ENCODE peak calls at places on chromosome 4, in seven cellular contexts. X, I, S, R, G, O and B are unnamed samples.

GRCh38 chr4:950136-951020 is 18.1 kb downstream of the TMEM175 start:
- DNase-seq in X (peak; percentile 16), I (no peak), S (no peak), R (peak; percentile 9), G (no peak), O (no peak), B (no peak)

GRCh38 chr4:118772149-118773081 is 63.5 kb downstream of the SEC24D start:
- DNase-seq in X (no peak), I (no peak), S (no peak), R (no peak), G (peak; percentile 58), O (no peak), B (no peak)

GRCh38 chr4:212438-213174 is 88.3 kb downstream of the ZNF718 start:
- DNase-seq in X (peak; percentile 88), I (peak; percentile 38), S (peak; percentile 80), R (peak; percentile 21), G (no peak), O (no peak), B (peak; percentile 82)

GRCh38 chr4:185504098-185505047 is 30.9 kb downstream of the PDLIM3 start:
- DNase-seq in X (peak; percentile 90), I (peak; percentile 63), S (no peak), R (peak; percentile 97), G (peak; percentile 52), O (no peak), B (no peak)

GRCh38 chr4:3322059-3322550 is 29.3 kb downstream of the RGS12 start:
- DNase-seq in X (no peak), I (peak; percentile 16), S (no peak), R (no peak), G (no peak), O (no peak), B (no peak)

GRCh38 chr4:122635205-122635604 is 14.3 kb upstream of the IL21 start:
- DNase-seq in X (no peak), I (no peak), S (no peak), R (no peak), G (no peak), O (no peak), B (no peak)

GRCh38 chr4:152828122-152828521 is 48.4 kb downstream of the ARFIP1 start:
- DNase-seq in X (no peak), I (no peak), S (no peak), R (no peak), G (peak; percentile 9), O (no peak), B (no peak)

GRCh38 chr4:153249199-153250154 is 45.2 kb downstream of the TRIM2 start:
- DNase-seq in X (peak; percentile 85), I (peak; percentile 83), S (no peak), R (peak; percentile 18), G (peak; percentile 73), O (peak; percentile 89), B (peak; percentile 65)

GRCh38 chr4:38145741-38146140 is 185.5 kb downstream of the PTTG2 start:
- DNase-seq in X (no peak), I (no peak), S (no peak), R (no peak), G (peak; percentile 28), O (no peak), B (no peak)

GRCh38 chr4:7719354-7720174 is 220.1 kb downstream of the AFAP1 start:
- DNase-seq in X (peak; percentile 64), I (peak; percentile 49), S (no peak), R (no peak), G (peak; percentile 54), O (peak; percentile 54), B (no peak)

GRCh38 chr4:2715426-2715825 is 40.7 kb downstream of the TNIP2 start:
- DNase-seq in X (no peak), I (no peak), S (no peak), R (no peak), G (no peak), O (no peak), B (no peak)

GRCh38 chr4:108796173-108796572 is 33.3 kb upstream of the ETNPPL start:
- DNase-seq in X (no peak), I (no peak), S (no peak), R (no peak), G (no peak), O (no peak), B (no peak)

GRCh38 chr4:2102045-2102883 is 43.1 kb downstream of the NAT8L start:
- DNase-seq in X (no peak), I (no peak), S (no peak), R (no peak), G (no peak), O (no peak), B (no peak)

GRCh38 chr4:123423819-123424218 is 27.2 kb downstream of the SPRY1 start:
- DNase-seq in X (no peak), I (no peak), S (no peak), R (no peak), G (no peak), O (no peak), B (no peak)

GRCh38 chr4:51894246-51894645 is 51.3 kb downstream of the DCUN1D4 start:
- DNase-seq in X (no peak), I (no peak), S (no peak), R (no peak), G (peak; percentile 90), O (no peak), B (no peak)

GRCh38 chr4:113339430-113339813 is 290.0 kb downstream of the ANK2 start:
- DNase-seq in X (no peak), I (no peak), S (no peak), R (no peak), G (no peak), O (no peak), B (no peak)

GRCh38 chr4:107837298-107837697 is 12.6 kb downstream of the SGMS2 start:
- DNase-seq in X (no peak), I (peak; percentile 56), S (no peak), R (peak; percentile 28), G (no peak), O (no peak), B (no peak)

GRCh38 chr4:40227284-40227683 is 30.5 kb downstream of the RHOH start:
- DNase-seq in X (no peak), I (no peak), S (no peak), R (no peak), G (no peak), O (no peak), B (no peak)

GRCh38 chr4:108834787-108835384 is 72.0 kb upstream of the ETNPPL start:
- DNase-seq in X (no peak), I (no peak), S (no peak), R (no peak), G (peak; percentile 55), O (no peak), B (peak; percentile 54)

GRCh38 chr4:107866726-107867125 is 42.0 kb downstream of the SGMS2 start:
- DNase-seq in X (no peak), I (no peak), S (no peak), R (no peak), G (no peak), O (no peak), B (no peak)

GRCh38 chr4:183354213-183354612 is 32.0 kb upstream of the CLDN24 start:
- DNase-seq in X (no peak), I (no peak), S (no peak), R (no peak), G (peak; percentile 37), O (no peak), B (peak; percentile 75)

GRCh38 chr4:81786063-81786763 is 314.5 kb upstream of the RASGEF1B start:
- DNase-seq in X (peak; percentile 26), I (no peak), S (no peak), R (no peak), G (no peak), O (no peak), B (no peak)

GRCh38 chr4:151600432-151600831 is 160.4 kb downstream of the GATB start:
- DNase-seq in X (no peak), I (no peak), S (no peak), R (no peak), G (no peak), O (no peak), B (peak; percentile 62)

GRCh38 chr4:151584101-151584500 is 175.1 kb downstream of the FHIP1A start:
- DNase-seq in X (no peak), I (no peak), S (no peak), R (no peak), G (no peak), O (no peak), B (peak; percentile 95)

GRCh38 chr4:73817341-73817740 is 19.1 kb upstream of the CXCL6 start:
- DNase-seq in X (no peak), I (no peak), S (no peak), R (no peak), G (peak; percentile 37), O (no peak), B (peak; percentile 69)

DNA sequence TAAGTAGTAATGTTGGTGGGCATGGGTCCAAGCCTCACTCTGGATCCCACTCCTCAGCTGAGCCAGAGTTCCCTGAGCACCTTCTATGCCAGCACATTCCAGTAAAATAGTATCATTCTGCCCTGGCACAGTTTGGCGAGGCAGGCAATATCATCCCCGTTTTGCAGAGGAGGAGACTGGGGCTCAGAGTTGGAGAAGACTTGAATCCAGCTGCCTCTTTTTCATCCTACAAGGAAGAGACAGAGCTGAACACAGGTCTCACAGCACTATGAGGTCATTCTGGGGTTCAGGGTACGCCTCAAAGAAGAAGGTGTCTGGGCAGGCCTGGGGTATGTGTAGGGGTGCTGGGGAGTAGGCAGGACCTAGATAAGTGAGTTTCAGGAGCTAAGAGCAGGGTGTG is 103.9 kb upstream of the STX18 start:
- DNase-seq in X (no peak), I (no peak), S (no peak), R (no peak), G (no peak), O (no peak), B (no peak)
- H3K4me1 ChIP-seq in X (no peaks in the 10 kb centered on the region), I (no peaks in the 10 kb centered on the region), S (peaks cover 12% of the 10 kb centered on the region), R (no peaks in the 10 kb centered on the region), G (no peaks in the 10 kb centered on the region), O (no peaks in the 10 kb centered on the region), B (peaks cover 11% of the 10 kb centered on the region)

GRCh38 chr4:187383181-187383580 is 612.4 kb upstream of the ZFP42 start:
- DNase-seq in X (no peak), I (no peak), S (no peak), R (no peak), G (peak; percentile 55), O (no peak), B (no peak)

GRCh38 chr4:187378441-187378840 is 617.1 kb upstream of the ZFP42 start:
- DNase-seq in X (no peak), I (no peak), S (no peak), R (no peak), G (no peak), O (no peak), B (no peak)

DNA sequence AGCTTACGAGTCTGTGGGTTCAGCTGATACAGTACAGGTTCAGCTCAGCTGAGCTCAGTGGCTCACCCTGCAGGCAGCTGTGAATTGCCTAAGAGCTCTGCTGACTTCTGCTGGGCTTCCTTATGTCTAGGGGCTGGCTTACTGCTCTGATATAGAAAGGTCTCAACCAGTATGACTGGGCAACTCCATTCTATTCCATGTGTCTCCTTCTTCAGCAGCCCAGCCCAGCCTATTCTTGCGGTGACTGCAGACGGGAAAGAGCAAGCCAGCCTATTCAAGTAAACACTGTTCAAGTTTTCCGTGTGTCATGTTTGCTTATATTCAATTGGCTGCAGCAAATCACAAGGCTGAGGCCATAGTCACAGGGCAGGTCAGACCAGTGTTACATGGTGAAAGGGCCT is 615.4 kb upstream of the ZFP42 start:
- DNase-seq in X (no peak), I (no peak), S (no peak), R (no peak), G (peak; percentile 42), O (peak; percentile 8), B (no peak)
- TF ChIP-seq CTCF in X (no peak), I (no peak), S (peak; percentile 22), R (no peak), G (peak; percentile 51), O (peak; percentile 32), B (peak; percentile 56)

GRCh38 chr4:169100656-169101055 is 90.6 kb upstream of the CBR4 start:
- DNase-seq in X (no peak), I (no peak), S (no peak), R (no peak), G (no peak), O (no peak), B (no peak)
- H3K4me1 ChIP-seq in X (peaks cover 32% of the 10 kb centered on the region), I (peaks cover 12% of the 10 kb centered on the region), S (peaks cover 12% of the 10 kb centered on the region), R (peaks cover 23% of the 10 kb centered on the region), G (peaks cover 20% of the 10 kb centered on the region), O (peaks cover 12% of the 10 kb centered on the region), B (peaks cover 11% of the 10 kb centered on the region)

GRCh38 chr4:180028682-180029081 is 2214.5 kb upstream of the TENM3 start:
- DNase-seq in X (no peak), I (no peak), S (peak; percentile 34), R (no peak), G (peak; percentile 33), O (peak; percentile 8), B (no peak)
- TF ChIP-seq CTCF in X (no peak), I (no peak), S (peak; percentile 59), R (no peak), G (peak; percentile 49), O (peak; percentile 27), B (peak; percentile 22)